ENCODE peak calls at places on chromosomes 1 and 21, in seven cellular contexts. One of them, this sample, is unnamed.

GRCh38 chr1:178262101-178262500 is 168.2 kb downstream of the RASAL2 start:
- DNase-seq in sigmoid colon: no peak
- DNase-seq in spleen: no peak
- DNase-seq in bronchial epithelial cell: peak
- DNase-seq in fibroblast of lung: peak
- DNase-seq in suprapubic skin: no peak
- DNase-seq in fibroblast of pulmonary artery: peak
- DNase-seq in this sample: no peak

GRCh38 chr21:36501589-36501892 is 21.6 kb upstream of the CLDN14 start:
- DNase-seq in sigmoid colon: no peak
- DNase-seq in spleen: no peak
- DNase-seq in bronchial epithelial cell: no peak
- DNase-seq in fibroblast of lung: no peak
- DNase-seq in suprapubic skin: no peak
- DNase-seq in fibroblast of pulmonary artery: no peak
- DNase-seq in this sample: no peak

GRCh38 chr1:236354330-236355147 is 39.5 kb upstream of the EDARADD start:
- DNase-seq in sigmoid colon: no peak
- DNase-seq in spleen: no peak
- DNase-seq in bronchial epithelial cell: peak
- DNase-seq in fibroblast of lung: peak
- DNase-seq in suprapubic skin: no peak
- DNase-seq in fibroblast of pulmonary artery: peak
- DNase-seq in this sample: no peak

GRCh38 chr21:45332981-45333582 is 45.4 kb upstream of the POFUT2 start:
- DNase-seq in sigmoid colon: peak
- DNase-seq in spleen: peak
- DNase-seq in bronchial epithelial cell: no peak
- DNase-seq in fibroblast of lung: no peak
- DNase-seq in suprapubic skin: no peak
- DNase-seq in fibroblast of pulmonary artery: no peak
- DNase-seq in this sample: no peak

GRCh38 chr1:78491311-78492071 is 717 bp downstream of the PTGFR start:
- DNase-seq in sigmoid colon: peak
- DNase-seq in spleen: no peak
- DNase-seq in bronchial epithelial cell: no peak
- DNase-seq in fibroblast of lung: peak
- DNase-seq in suprapubic skin: peak
- DNase-seq in fibroblast of pulmonary artery: peak
- DNase-seq in this sample: no peak

GRCh38 chr1:8870605-8871538 is 7.6 kb downstream of the ENO1 start:
- DNase-seq in sigmoid colon: no peak
- DNase-seq in spleen: no peak
- DNase-seq in bronchial epithelial cell: peak
- DNase-seq in fibroblast of lung: no peak
- DNase-seq in suprapubic skin: no peak
- DNase-seq in fibroblast of pulmonary artery: no peak
- DNase-seq in this sample: no peak

GRCh38 chr1:5993553-5994510 is 1.6 kb upstream of the NPHP4 start:
- DNase-seq in sigmoid colon: no peak
- DNase-seq in spleen: peak
- DNase-seq in bronchial epithelial cell: peak
- DNase-seq in fibroblast of lung: no peak
- DNase-seq in suprapubic skin: no peak
- DNase-seq in fibroblast of pulmonary artery: no peak
- DNase-seq in this sample: peak

GRCh38 chr21:36454079-36454478 is 25.8 kb downstream of the CLDN14 start:
- DNase-seq in sigmoid colon: no peak
- DNase-seq in spleen: no peak
- DNase-seq in bronchial epithelial cell: no peak
- DNase-seq in fibroblast of lung: no peak
- DNase-seq in suprapubic skin: no peak
- DNase-seq in fibroblast of pulmonary artery: no peak
- DNase-seq in this sample: no peak

GRCh38 chr21:35254006-35254751 is 205.1 kb upstream of the RUNX1 start:
- DNase-seq in sigmoid colon: no peak
- DNase-seq in spleen: no peak
- DNase-seq in bronchial epithelial cell: peak
- DNase-seq in fibroblast of lung: peak
- DNase-seq in suprapubic skin: no peak
- DNase-seq in fibroblast of pulmonary artery: peak
- DNase-seq in this sample: no peak

GRCh38 chr1:25628741-25629421 is 12.3 kb downstream of the MAN1C1 start:
- DNase-seq in sigmoid colon: no peak
- DNase-seq in spleen: no peak
- DNase-seq in bronchial epithelial cell: no peak
- DNase-seq in fibroblast of lung: no peak
- DNase-seq in suprapubic skin: no peak
- DNase-seq in fibroblast of pulmonary artery: no peak
- DNase-seq in this sample: no peak
- TF ChIP-seq CTCF in sigmoid colon: no peak
- TF ChIP-seq CTCF in spleen: no peak
- TF ChIP-seq CTCF in bronchial epithelial cell: no peak
- TF ChIP-seq CTCF in fibroblast of lung: no peak
- TF ChIP-seq CTCF in suprapubic skin: no peak
- TF ChIP-seq CTCF in fibroblast of pulmonary artery: no peak
- TF ChIP-seq CTCF in this sample: no peak

GRCh38 chr1:203640117-203640516 is 13.5 kb downstream of the ATP2B4 start:
- DNase-seq in sigmoid colon: peak
- DNase-seq in spleen: no peak
- DNase-seq in bronchial epithelial cell: no peak
- DNase-seq in fibroblast of lung: no peak
- DNase-seq in suprapubic skin: peak
- DNase-seq in fibroblast of pulmonary artery: no peak
- DNase-seq in this sample: no peak

GRCh38 chr1:203640723-203641523 is 14.3 kb downstream of the ATP2B4 start:
- DNase-seq in sigmoid colon: peak
- DNase-seq in spleen: no peak
- DNase-seq in bronchial epithelial cell: no peak
- DNase-seq in fibroblast of lung: no peak
- DNase-seq in suprapubic skin: peak
- DNase-seq in fibroblast of pulmonary artery: no peak
- DNase-seq in this sample: no peak

GRCh38 chr1:203636306-203636705 is 9.7 kb downstream of the ATP2B4 start:
- DNase-seq in sigmoid colon: peak
- DNase-seq in spleen: no peak
- DNase-seq in bronchial epithelial cell: peak
- DNase-seq in fibroblast of lung: no peak
- DNase-seq in suprapubic skin: no peak
- DNase-seq in fibroblast of pulmonary artery: no peak
- DNase-seq in this sample: no peak

GRCh38 chr1:203638076-203638475 is 11.4 kb downstream of the ATP2B4 start:
- DNase-seq in sigmoid colon: no peak
- DNase-seq in spleen: no peak
- DNase-seq in bronchial epithelial cell: no peak
- DNase-seq in fibroblast of lung: no peak
- DNase-seq in suprapubic skin: no peak
- DNase-seq in fibroblast of pulmonary artery: no peak
- DNase-seq in this sample: no peak

GRCh38 chr1:203638914-203639313 is 12.3 kb downstream of the ATP2B4 start:
- DNase-seq in sigmoid colon: peak
- DNase-seq in spleen: no peak
- DNase-seq in bronchial epithelial cell: peak
- DNase-seq in fibroblast of lung: no peak
- DNase-seq in suprapubic skin: peak
- DNase-seq in fibroblast of pulmonary artery: no peak
- DNase-seq in this sample: no peak
- TF ChIP-seq CTCF in sigmoid colon: no peak
- TF ChIP-seq CTCF in spleen: no peak
- TF ChIP-seq CTCF in bronchial epithelial cell: no peak
- TF ChIP-seq CTCF in fibroblast of lung: no peak
- TF ChIP-seq CTCF in suprapubic skin: no peak
- TF ChIP-seq CTCF in fibroblast of pulmonary artery: peak
- TF ChIP-seq CTCF in this sample: no peak

GRCh38 chr1:202286622-202287097 is 55.1 kb downstream of the UBE2T start:
- DNase-seq in sigmoid colon: no peak
- DNase-seq in spleen: peak
- DNase-seq in bronchial epithelial cell: no peak
- DNase-seq in fibroblast of lung: peak
- DNase-seq in suprapubic skin: no peak
- DNase-seq in fibroblast of pulmonary artery: peak
- DNase-seq in this sample: no peak
- TF ChIP-seq CTCF in sigmoid colon: no peak
- TF ChIP-seq CTCF in spleen: peak
- TF ChIP-seq CTCF in bronchial epithelial cell: no peak
- TF ChIP-seq CTCF in fibroblast of lung: no peak
- TF ChIP-seq CTCF in suprapubic skin: no peak
- TF ChIP-seq CTCF in fibroblast of pulmonary artery: no peak
- TF ChIP-seq CTCF in this sample: no peak

GRCh38 chr1:29456685-29457084 is 220.4 kb downstream of the PTPRU start:
- DNase-seq in sigmoid colon: no peak
- DNase-seq in spleen: no peak
- DNase-seq in bronchial epithelial cell: no peak
- DNase-seq in fibroblast of lung: no peak
- DNase-seq in suprapubic skin: peak
- DNase-seq in fibroblast of pulmonary artery: no peak
- DNase-seq in this sample: no peak

GRCh38 chr1:29452463-29453230 is 216.3 kb downstream of the PTPRU start:
- DNase-seq in sigmoid colon: no peak
- DNase-seq in spleen: peak
- DNase-seq in bronchial epithelial cell: no peak
- DNase-seq in fibroblast of lung: no peak
- DNase-seq in suprapubic skin: peak
- DNase-seq in fibroblast of pulmonary artery: no peak
- DNase-seq in this sample: peak

GRCh38 chr1:29454616-29455380 is 218.5 kb downstream of the PTPRU start:
- DNase-seq in sigmoid colon: no peak
- DNase-seq in spleen: no peak
- DNase-seq in bronchial epithelial cell: no peak
- DNase-seq in fibroblast of lung: no peak
- DNase-seq in suprapubic skin: peak
- DNase-seq in fibroblast of pulmonary artery: no peak
- DNase-seq in this sample: no peak

GRCh38 chr1:29455781-29456180 is 219.5 kb downstream of the PTPRU start:
- DNase-seq in sigmoid colon: no peak
- DNase-seq in spleen: peak
- DNase-seq in bronchial epithelial cell: no peak
- DNase-seq in fibroblast of lung: no peak
- DNase-seq in suprapubic skin: peak
- DNase-seq in fibroblast of pulmonary artery: no peak
- DNase-seq in this sample: no peak

DNA sequence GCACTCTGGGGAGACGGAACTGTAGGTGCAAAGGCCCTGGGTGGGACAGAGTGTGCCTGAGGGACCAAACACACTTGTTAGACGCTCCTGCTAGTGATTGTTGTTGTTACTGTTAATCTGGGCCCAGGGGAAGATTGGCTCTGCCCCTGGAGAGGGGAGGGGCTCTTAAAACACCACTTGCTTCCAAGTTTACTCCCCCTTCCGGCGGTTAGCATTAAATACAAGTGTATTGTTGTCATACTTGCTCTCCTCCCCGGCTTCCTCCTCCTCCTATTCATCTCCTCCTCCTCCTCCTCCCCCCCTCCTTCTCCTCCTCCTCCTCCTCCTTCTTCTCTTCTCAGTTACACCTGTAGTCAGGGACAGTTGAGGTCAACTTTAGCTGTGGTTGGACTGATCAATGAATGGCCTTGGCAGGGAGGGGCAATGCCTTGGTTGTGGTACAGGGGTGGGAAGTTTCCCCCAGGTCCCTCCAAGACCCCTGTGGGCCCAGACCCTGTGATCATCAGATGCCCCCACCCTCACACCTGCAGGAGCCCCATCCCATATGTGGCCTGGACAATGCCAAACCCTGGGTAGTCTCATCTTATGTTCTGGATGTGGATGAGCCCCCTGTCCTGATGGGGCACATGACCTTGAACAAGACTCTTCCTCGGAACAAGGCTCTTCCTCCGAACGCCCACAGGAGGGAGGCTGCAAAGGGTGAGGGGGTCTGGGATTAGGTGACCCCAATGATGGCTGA is 217.3 kb downstream of the PTPRU start:
- DNase-seq in sigmoid colon: no peak
- DNase-seq in spleen: peak
- DNase-seq in bronchial epithelial cell: peak
- DNase-seq in fibroblast of lung: peak
- DNase-seq in suprapubic skin: peak
- DNase-seq in fibroblast of pulmonary artery: peak
- DNase-seq in this sample: peak
- TF ChIP-seq CTCF in sigmoid colon: no peak
- TF ChIP-seq CTCF in spleen: no peak
- TF ChIP-seq CTCF in bronchial epithelial cell: peak
- TF ChIP-seq CTCF in fibroblast of lung: peak
- TF ChIP-seq CTCF in suprapubic skin: no peak
- TF ChIP-seq CTCF in fibroblast of pulmonary artery: peak
- TF ChIP-seq CTCF in this sample: no peak

DNA sequence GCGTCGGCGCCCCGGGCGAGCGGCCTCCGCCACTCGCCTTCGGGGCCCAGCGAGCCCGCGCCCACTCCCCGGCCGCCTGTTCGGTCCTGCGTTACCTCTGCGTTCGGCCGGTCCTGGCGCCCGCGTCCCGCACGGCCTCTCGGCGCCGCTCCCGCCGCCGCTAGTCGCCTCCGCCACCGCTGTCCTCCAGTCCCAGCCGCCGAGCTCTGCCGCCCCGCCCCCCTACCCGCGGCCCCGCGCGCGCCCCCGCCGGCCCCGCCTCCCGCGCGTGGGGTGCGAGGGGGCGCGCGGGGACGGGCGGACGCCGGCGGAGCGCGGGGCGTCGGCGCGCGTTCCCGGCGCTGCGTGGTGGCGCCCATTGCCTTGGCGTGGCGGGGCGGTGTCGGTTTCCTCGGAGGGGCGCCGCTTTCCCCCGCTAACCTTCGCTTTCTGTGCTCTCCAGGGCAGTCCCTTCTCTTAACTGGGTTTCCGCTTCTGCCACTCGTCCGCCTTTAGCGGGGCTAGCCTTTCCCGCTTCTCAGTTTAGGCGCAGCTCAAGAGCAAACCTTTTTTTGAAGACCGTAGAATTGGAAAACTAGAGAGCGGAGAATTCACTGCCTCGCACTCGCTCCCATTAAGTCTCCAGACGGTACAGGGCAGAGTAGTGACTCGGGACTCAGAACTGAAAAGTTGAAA is at the start of gene HP1BP3:
- DNase-seq in sigmoid colon: peak
- DNase-seq in spleen: peak
- DNase-seq in bronchial epithelial cell: peak
- DNase-seq in fibroblast of lung: peak
- DNase-seq in suprapubic skin: no peak
- DNase-seq in fibroblast of pulmonary artery: peak
- DNase-seq in this sample: peak
- TF ChIP-seq CTCF in sigmoid colon: no peak
- TF ChIP-seq CTCF in spleen: no peak
- TF ChIP-seq CTCF in bronchial epithelial cell: no peak
- TF ChIP-seq CTCF in fibroblast of lung: no peak
- TF ChIP-seq CTCF in suprapubic skin: no peak
- TF ChIP-seq CTCF in fibroblast of pulmonary artery: no peak
- TF ChIP-seq CTCF in this sample: no peak

This sample was measured in GM13976.